ENCODE peak calls at places on chromosome 14, in nine cellular contexts. One of them, this sample, is unnamed.
A peak's percentile ranks its signal among the peaks of the same experiment; 100 is the strongest.

GRCh38 chr14:68621400-68622365 is 171.2 kb downstream of the ZFP36L1 start:
- DNase-seq in AG08396: peak; percentile 81
- DNase-seq in GM12878: no peak
- DNase-seq in NCI-H1048: no peak
- DNase-seq in heart left ventricle: peak; percentile 60
- DNase-seq in GM23248: peak; percentile 83
- DNase-seq in HFFc6: peak; percentile 72
- DNase-seq in DMS153: no peak
- DNase-seq in head of caudate nucleus: peak; percentile 66
- DNase-seq in this sample: no peak

GRCh38 chr14:29584992-29585391 is 342.7 kb downstream of the PRKD1 start:
- DNase-seq in AG08396: peak; percentile 76
- DNase-seq in GM12878: no peak
- DNase-seq in NCI-H1048: no peak
- DNase-seq in heart left ventricle: peak; percentile 27
- DNase-seq in GM23248: peak; percentile 79
- DNase-seq in HFFc6: peak; percentile 82
- DNase-seq in DMS153: peak; percentile 87
- DNase-seq in head of caudate nucleus: peak; percentile 65
- DNase-seq in this sample: no peak

GRCh38 chr14:58298880-58299664 is 717 bp downstream of the ARID4A start:
- DNase-seq in AG08396: peak; percentile 29
- DNase-seq in GM12878: no peak
- DNase-seq in NCI-H1048: no peak
- DNase-seq in heart left ventricle: peak; percentile 48
- DNase-seq in GM23248: peak; percentile 55
- DNase-seq in HFFc6: no peak
- DNase-seq in DMS153: no peak
- DNase-seq in head of caudate nucleus: peak; percentile 68
- DNase-seq in this sample: no peak

GRCh38 chr14:75752907-75753594 is 92.0 kb downstream of the TTLL5 start:
- DNase-seq in AG08396: no peak
- DNase-seq in GM12878: no peak
- DNase-seq in NCI-H1048: no peak
- DNase-seq in heart left ventricle: no peak
- DNase-seq in GM23248: peak; percentile 71
- DNase-seq in HFFc6: peak; percentile 20
- DNase-seq in DMS153: no peak
- DNase-seq in head of caudate nucleus: no peak
- DNase-seq in this sample: no peak

GRCh38 chr14:97106609-97107008 is 309.4 kb downstream of the VRK1 start:
- DNase-seq in AG08396: no peak
- DNase-seq in GM12878: no peak
- DNase-seq in NCI-H1048: no peak
- DNase-seq in heart left ventricle: no peak
- DNase-seq in GM23248: no peak
- DNase-seq in HFFc6: no peak
- DNase-seq in DMS153: no peak
- DNase-seq in head of caudate nucleus: no peak
- DNase-seq in this sample: no peak

GRCh38 chr14:93056840-93057585 is 58.7 kb downstream of the ITPK1 start:
- DNase-seq in AG08396: peak; percentile 45
- DNase-seq in GM12878: no peak
- DNase-seq in NCI-H1048: no peak
- DNase-seq in heart left ventricle: peak; percentile 47
- DNase-seq in GM23248: peak; percentile 50
- DNase-seq in HFFc6: peak; percentile 70
- DNase-seq in DMS153: no peak
- DNase-seq in head of caudate nucleus: peak; percentile 66
- DNase-seq in this sample: no peak

GRCh38 chr14:101225729-101226152 is 322.2 kb upstream of the RTL1 start:
- DNase-seq in AG08396: no peak
- DNase-seq in GM12878: no peak
- DNase-seq in NCI-H1048: no peak
- DNase-seq in heart left ventricle: no peak
- DNase-seq in GM23248: no peak
- DNase-seq in HFFc6: no peak
- DNase-seq in DMS153: no peak
- DNase-seq in head of caudate nucleus: peak; percentile 21
- DNase-seq in this sample: no peak

GRCh38 chr14:50397461-50398196 is 948 bp upstream of the CDKL1 start:
- DNase-seq in AG08396: peak; percentile 7
- DNase-seq in GM12878: no peak
- DNase-seq in NCI-H1048: no peak
- DNase-seq in heart left ventricle: peak; percentile 29
- DNase-seq in GM23248: peak; percentile 63
- DNase-seq in HFFc6: peak; percentile 4
- DNase-seq in DMS153: no peak
- DNase-seq in head of caudate nucleus: peak; percentile 67
- DNase-seq in this sample: no peak

GRCh38 chr14:96578619-96579018 is 76.4 kb downstream of the PAPOLA start:
- DNase-seq in AG08396: no peak
- DNase-seq in GM12878: no peak
- DNase-seq in NCI-H1048: no peak
- DNase-seq in heart left ventricle: no peak
- DNase-seq in GM23248: no peak
- DNase-seq in HFFc6: no peak
- DNase-seq in DMS153: no peak
- DNase-seq in head of caudate nucleus: peak; percentile 28
- DNase-seq in this sample: no peak

GRCh38 chr14:72678360-72678759 is 215.5 kb downstream of the DPF3 start:
- DNase-seq in AG08396: peak; percentile 57
- DNase-seq in GM12878: no peak
- DNase-seq in NCI-H1048: no peak
- DNase-seq in heart left ventricle: no peak
- DNase-seq in GM23248: peak; percentile 85
- DNase-seq in HFFc6: peak; percentile 60
- DNase-seq in DMS153: no peak
- DNase-seq in head of caudate nucleus: no peak
- DNase-seq in this sample: no peak

GRCh38 chr14:103692871-103693270 is 22.4 kb downstream of the XRCC3 start:
- DNase-seq in AG08396: no peak
- DNase-seq in GM12878: no peak
- DNase-seq in NCI-H1048: no peak
- DNase-seq in heart left ventricle: no peak
- DNase-seq in GM23248: no peak
- DNase-seq in HFFc6: no peak
- DNase-seq in DMS153: no peak
- DNase-seq in head of caudate nucleus: no peak
- DNase-seq in this sample: no peak

GRCh38 chr14:102993523-102993922 is 63.8 kb downstream of the CDC42BPB start:
- DNase-seq in AG08396: peak; percentile 50
- DNase-seq in GM12878: no peak
- DNase-seq in NCI-H1048: no peak
- DNase-seq in heart left ventricle: no peak
- DNase-seq in GM23248: peak; percentile 82
- DNase-seq in HFFc6: peak; percentile 65
- DNase-seq in DMS153: no peak
- DNase-seq in head of caudate nucleus: no peak
- DNase-seq in this sample: no peak

GRCh38 chr14:75736845-75737485 is 75.9 kb downstream of the TTLL5 start:
- DNase-seq in AG08396: no peak
- DNase-seq in GM12878: no peak
- DNase-seq in NCI-H1048: no peak
- DNase-seq in heart left ventricle: no peak
- DNase-seq in GM23248: no peak
- DNase-seq in HFFc6: no peak
- DNase-seq in DMS153: no peak
- DNase-seq in head of caudate nucleus: no peak
- DNase-seq in this sample: no peak

GRCh38 chr14:91005716-91006115 is 54.7 kb downstream of the RPS6KA5 start:
- DNase-seq in AG08396: no peak
- DNase-seq in GM12878: no peak
- DNase-seq in NCI-H1048: no peak
- DNase-seq in heart left ventricle: no peak
- DNase-seq in GM23248: no peak
- DNase-seq in HFFc6: no peak
- DNase-seq in DMS153: no peak
- DNase-seq in head of caudate nucleus: no peak
- DNase-seq in this sample: no peak

GRCh38 chr14:89681086-89682018 is 264.3 kb upstream of the FOXN3 start:
- DNase-seq in AG08396: no peak
- DNase-seq in GM12878: peak; percentile 73
- DNase-seq in NCI-H1048: no peak
- DNase-seq in heart left ventricle: no peak
- DNase-seq in GM23248: no peak
- DNase-seq in HFFc6: no peak
- DNase-seq in DMS153: no peak
- DNase-seq in head of caudate nucleus: peak; percentile 51
- DNase-seq in this sample: no peak